ENCODE peak calls at places on chromosomes 7 and 10, in eight cellular contexts. W is HCT116; J is natural killer cell; K is activated T-helper 17 cell treated with anti-CD3 and anti-CD28 coated beads, Interleukin-2, amount 50 U/mL, for 72 hours; M is activated CD4-positive, alpha-beta T cell treated with anti-CD3 and anti-CD28 coated beads for 36 hours; Y is naive thymus-derived CD8-positive, alpha-beta T cell; S is left lung; Q is left ventricle myocardium superior. N is an unnamed sample.

GRCh38 chr10:102476466-102477141 is 25.3 kb upstream of the C10orf95 start:
- ATAC-seq in Q (no peak), M (no peak), W (no peak), Y (peak; percentile 44), K (peak; percentile 31), J (no peak), S (peak; percentile 76), N (no peak)

GRCh38 chr7:42014625-42015412 is 222.2 kb downstream of the GLI3 start:
- ATAC-seq in J (peak; percentile 62), W (peak; percentile 62), Q (peak; percentile 69), M (no peak), K (no peak), S (peak; percentile 80), Y (no peak), N (no peak)

GRCh38 chr10:60099998-60100747 is 193.8 kb upstream of the CCDC6 start:
- ATAC-seq in M (no peak), Q (peak; percentile 67), W (peak; percentile 71), Y (peak; percentile 40), K (no peak), S (peak; percentile 90), J (peak; percentile 57), N (peak; percentile 80)

GRCh38 chr10:123569436-123570010 is 96.6 kb upstream of the GPR26 start:
- ATAC-seq in J (no peak), M (no peak), W (no peak), Q (no peak), Y (no peak), S (no peak), K (no peak), N (no peak)

GRCh38 chr7:157404845-157405481 is 68.2 kb downstream of the DNAJB6 start:
- ATAC-seq in M (peak; percentile 78), S (peak; percentile 49), J (no peak), Q (peak; percentile 32), W (no peak), Y (no peak), K (peak; percentile 82), N (peak; percentile 28)

GRCh38 chr10:76736392-76736791 is 901.2 kb downstream of the KCNMA1 start:
- ATAC-seq in S (no peak), Q (no peak), M (no peak), W (no peak), J (peak; percentile 47), K (peak; percentile 60), Y (no peak), N (no peak)

GRCh38 chr10:62917475-62918238 is 101.5 kb upstream of the EGR2 start:
- ATAC-seq in Q (no peak), M (peak; percentile 19), W (no peak), S (no peak), J (no peak), K (peak; percentile 79), Y (no peak), N (no peak)

GRCh38 chr10:4067552-4068254 is 282.7 kb upstream of the KLF6 start:
- ATAC-seq in W (no peak), S (peak; percentile 65), J (no peak), Q (peak; percentile 29), M (peak; percentile 66), Y (no peak), K (peak; percentile 79), N (peak; percentile 56)

GRCh38 chr10:59626523-59626869 is 83.2 kb downstream of the SLC16A9 start:
- ATAC-seq in W (no peak), M (no peak), Y (no peak), K (no peak), Q (no peak), J (no peak), S (peak; percentile 62), N (no peak)

GRCh38 chr7:55550010-55550409 is 22.3 kb downstream of the VOPP1 start:
- ATAC-seq in J (no peak), S (no peak), Q (no peak), Y (no peak), W (peak; percentile 80), K (no peak), M (no peak), N (no peak)

GRCh38 chr10:120042705-120043104 is 150.2 kb downstream of the SEC23IP start:
- ATAC-seq in J (no peak), Y (no peak), M (no peak), W (no peak), K (no peak), S (no peak), Q (no peak), N (no peak)

GRCh38 chr10:62826275-62826674 is 10.1 kb upstream of the EGR2 start:
- ATAC-seq in J (no peak), S (no peak), Y (no peak), Q (no peak), W (no peak), M (no peak), K (no peak), N (no peak)

GRCh38 chr7:149280151-149280550 is 18.2 kb downstream of the ZNF783 start:
- ATAC-seq in Y (no peak), M (no peak), J (no peak), S (no peak), K (no peak), Q (no peak), W (no peak), N (no peak)

GRCh38 chr7:38283809-38284208 is 10.4 kb upstream of the TARP start:
- ATAC-seq in S (no peak), M (no peak), Y (no peak), Q (peak; percentile 32), W (no peak), K (no peak), J (no peak), N (no peak)

GRCh38 chr7:128796325-128796724 is 4.6 kb downstream of the CCDC136 start:
- ATAC-seq in K (no peak), Y (no peak), Q (no peak), W (no peak), M (no peak), S (no peak), J (no peak), N (peak; percentile 62)

GRCh38 chr10:95604630-95605029 is 43.5 kb upstream of the SORBS1 start:
- ATAC-seq in Q (peak; percentile 7), Y (no peak), J (no peak), S (no peak), M (no peak), W (no peak), K (no peak), N (peak; percentile 14)

GRCh38 chr7:130356121-130356759 is 11.6 kb downstream of the CPA5 start:
- ATAC-seq in J (no peak), Q (peak; percentile 77), Y (no peak), S (peak; percentile 48), M (no peak), K (no peak), W (peak; percentile 78), N (peak; percentile 94)

GRCh38 chr10:17249820-17250219 is 21.8 kb downstream of the VIM start:
- ATAC-seq in K (peak; percentile 37), Y (peak; percentile 62), M (peak; percentile 77), Q (no peak), S (peak; percentile 16), W (peak; percentile 72), J (peak; percentile 52), N (peak; percentile 86)

GRCh38 chr10:77799352-77799751 is 127.2 kb downstream of the DLG5 start:
- ATAC-seq in Q (no peak), S (no peak), J (peak; percentile 57), W (no peak), Y (no peak), M (no peak), K (peak; percentile 40), N (no peak)

GRCh38 chr10:61836233-61836887 is 65.1 kb upstream of the ARID5B start:
- ATAC-seq in S (no peak), Y (no peak), J (no peak), K (no peak), W (peak; percentile 26), Q (no peak), M (no peak), N (peak; percentile 43)

GRCh38 chr7:95859434-95859833 is 87.1 kb downstream of the DYNC1I1 start:
- ATAC-seq in S (no peak), J (no peak), M (no peak), K (no peak), W (no peak), Y (no peak), Q (peak; percentile 66), N (peak; percentile 66)

GRCh38 chr10:62749104-62749683 is 55.3 kb upstream of the ADO start:
- ATAC-seq in M (peak; percentile 86), S (no peak), J (no peak), Q (no peak), K (peak; percentile 79), W (no peak), Y (no peak), N (no peak)

GRCh38 chr7:155226261-155227003 is 71.2 kb upstream of the INSIG1 start:
- ATAC-seq in M (no peak), Y (no peak), J (no peak), K (no peak), S (no peak), W (no peak), Q (no peak), N (no peak)

GRCh38 chr10:114271779-114272167 is 32.7 kb downstream of the VWA2 start:
- ATAC-seq in Y (no peak), Q (peak; percentile 93), J (no peak), M (no peak), K (no peak), S (peak; percentile 77), W (peak; percentile 75), N (peak; percentile 90)